ENCODE peak calls at places on chromosomes 12 and 14, in nine cellular contexts. P is uterus, D is left ventricle myocardium inferior, R is cardiac muscle cell, C is HFF-Myc, N is NT2/D1, V is transverse colon, K is endodermal cell, T is AG04449. W is an unnamed sample.

GRCh38 chr14:83827383-83827782 is 1702.6 kb upstream of the FLRT2 start:
- DNase-seq in P (no peak), C (no peak), N (peak), R (no peak), D (no peak), V (no peak), T (no peak), K (no peak), W (no peak)

GRCh38 chr14:32513571-32514009 is 184.5 kb downstream of the AKAP6 start:
- DNase-seq in N (no peak), P (no peak), T (no peak), C (no peak), K (no peak), R (peak), D (no peak), V (no peak), W (no peak)

GRCh38 chr12:109098142-109098652 is 800 bp downstream of the UNG start:
- DNase-seq in N (no peak), P (no peak), V (peak), T (no peak), K (no peak), R (peak), D (no peak), C (no peak), W (no peak)

GRCh38 chr14:97713023-97713422 is 915.8 kb downstream of the VRK1 start:
- DNase-seq in C (no peak), V (no peak), R (no peak), P (no peak), T (no peak), D (no peak), K (no peak), N (no peak), W (no peak)

GRCh38 chr14:105332352-105332874 is 17.9 kb downstream of the PACS2 start:
- DNase-seq in T (no peak), C (no peak), R (no peak), N (no peak), P (no peak), V (no peak), D (no peak), K (no peak), W (no peak)

GRCh38 chr12:72178871-72179270 is 93.3 kb upstream of the TRHDE start:
- DNase-seq in N (no peak), C (no peak), D (no peak), R (no peak), T (no peak), P (no peak), V (no peak), K (no peak), W (no peak)

GRCh38 chr12:81758421-81759214 is 532 bp downstream of the PPFIA2 start:
- DNase-seq in P (no peak), K (peak), N (peak), V (no peak), R (peak), T (no peak), C (no peak), D (peak), W (no peak)

GRCh38 chr12:47272412-47273190 is 192.8 kb upstream of the AMIGO2 start:
- DNase-seq in N (no peak), D (no peak), P (no peak), T (no peak), R (no peak), K (no peak), C (no peak), V (no peak), W (no peak)

GRCh38 chr14:90381011-90381790 is 15.6 kb upstream of the CALM1 start:
- DNase-seq in K (no peak), T (no peak), D (no peak), P (peak), R (peak), C (no peak), N (no peak), V (peak), W (no peak)

GRCh38 chr14:62957562-62957961 is 87.7 kb downstream of the KCNH5 start:
- DNase-seq in R (peak), K (no peak), D (no peak), C (peak), P (no peak), N (no peak), T (peak), V (no peak), W (peak)

GRCh38 chr12:106303202-106303820 is 778 bp downstream of the TCP11L2 start:
- DNase-seq in P (peak), R (peak), K (peak), C (no peak), V (peak), T (no peak), D (peak), N (peak), W (peak)

GRCh38 chr14:21019377-21019776 is 5.5 kb downstream of the NDRG2 start:
- DNase-seq in C (no peak), V (no peak), P (no peak), N (no peak), K (no peak), T (no peak), D (no peak), R (no peak), W (no peak)

GRCh38 chr12:108801736-108802665 is 55.4 kb downstream of the SSH1 start:
- DNase-seq in C (peak), K (peak), V (peak), D (peak), P (peak), T (no peak), R (peak), N (peak), W (peak)

GRCh38 chr14:83992857-83993256 is 1537.1 kb upstream of the FLRT2 start:
- DNase-seq in K (no peak), T (no peak), C (no peak), V (no peak), N (no peak), R (no peak), D (no peak), P (no peak), W (no peak)

GRCh38 chr12:120992989-120993388 is 14.6 kb downstream of the HNF1A start:
- DNase-seq in K (no peak), N (no peak), D (no peak), R (no peak), T (no peak), P (no peak), C (no peak), V (no peak), W (no peak)

GRCh38 chr12:42145197-42145549 is 499 bp upstream of the GXYLT1 start:
- DNase-seq in D (no peak), C (no peak), V (no peak), N (no peak), R (no peak), T (no peak), P (no peak), K (no peak), W (no peak)

GRCh38 chr14:105058521-105059034 is 6.7 kb downstream of the GPR132 start:
- DNase-seq in C (no peak), R (no peak), V (no peak), D (no peak), T (no peak), P (no peak), K (no peak), N (no peak), W (no peak)

GRCh38 chr12:12008232-12008850 is 62.4 kb upstream of the BCL2L14 start:
- DNase-seq in K (peak), C (no peak), R (peak), T (no peak), N (peak), D (no peak), V (peak), P (no peak), W (no peak)

GRCh38 chr12:32034045-32034444 is 72.6 kb upstream of the BICD1 start:
- DNase-seq in K (no peak), P (no peak), V (no peak), N (no peak), T (no peak), R (no peak), C (no peak), D (no peak), W (no peak)

GRCh38 chr14:97456958-97457357 is 659.8 kb downstream of the VRK1 start:
- DNase-seq in K (no peak), R (no peak), P (no peak), T (no peak), C (no peak), N (no peak), D (no peak), V (no peak), W (no peak)

GRCh38 chr12:67968316-67968715 is 20.9 kb upstream of the IFNG-AS1 start:
- DNase-seq in C (no peak), N (no peak), P (no peak), D (no peak), T (no peak), V (no peak), R (no peak), K (no peak), W (no peak)

GRCh38 chr12:75852143-75852542 is 179.4 kb downstream of the PHLDA1 start:
- DNase-seq in D (no peak), R (no peak), N (no peak), K (no peak), V (no peak), P (no peak), C (no peak), T (no peak), W (no peak)

GRCh38 chr14:22466520-22466919 is 122.5 kb downstream of the DAD1 start:
- DNase-seq in N (no peak), T (no peak), V (no peak), R (no peak), C (no peak), K (no peak), P (no peak), D (no peak), W (no peak)

GRCh38 chr14:101928415-101928841 is 35.9 kb upstream of the DYNC1H1 start:
- DNase-seq in V (no peak), K (no peak), D (no peak), T (no peak), R (no peak), P (no peak), N (no peak), C (no peak), W (no peak)

DNA sequence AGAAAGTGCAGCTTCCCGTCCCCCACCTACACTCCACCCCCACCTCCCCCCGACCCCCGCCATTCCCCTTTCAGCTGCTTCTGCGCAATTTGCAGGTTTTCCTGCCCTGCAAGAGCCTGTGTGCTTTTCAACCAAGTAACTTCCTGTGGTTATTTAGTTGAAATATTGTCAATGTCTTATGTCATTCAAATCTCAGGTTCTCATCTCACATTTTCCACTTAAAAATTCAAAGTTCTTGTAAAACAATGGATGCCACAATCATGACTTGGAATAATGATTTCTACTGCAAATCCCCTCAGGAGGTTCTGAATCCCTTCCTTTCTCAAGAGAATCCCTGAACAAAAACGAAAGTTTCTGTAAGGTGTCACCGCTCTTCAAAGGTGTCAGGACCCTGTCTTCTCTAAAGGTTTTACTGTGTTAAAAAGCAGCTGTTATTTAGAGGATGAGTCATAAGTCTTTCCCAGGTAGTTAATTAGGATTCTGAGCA is 31.6 kb downstream of the WBP11 start:
- DNase-seq in N (no peak), P (no peak), V (no peak), D (no peak), R (no peak), T (no peak), K (peak), C (no peak), W (no peak)
- H3K4me3 ChIP-seq in N (no peak), P (peak), V (peak), D (peak), R (peak), T (no peak), K (peak), C (peak), W (peak)

GRCh38 chr14:74571441-74571841 is 40.6 kb downstream of the LTBP2 start:
- DNase-seq in N (no peak), D (no peak), K (no peak), C (no peak), T (no peak), R (peak), P (no peak), V (no peak), W (no peak)
- H3K4me3 ChIP-seq in N (no peak), D (peak), K (no peak), C (peak), T (peak), R (no peak), P (no peak), V (no peak), W (peak)

GRCh38 chr14:61811882-61812346 is 49.7 kb downstream of the SNAPC1 start:
- DNase-seq in C (no peak), V (no peak), K (no peak), D (no peak), R (no peak), N (no peak), P (no peak), T (no peak), W (no peak)
- H3K4me3 ChIP-seq in C (peak), V (peak), K (peak), D (peak), R (peak), N (peak), P (no peak), T (peak), W (peak)

DNA sequence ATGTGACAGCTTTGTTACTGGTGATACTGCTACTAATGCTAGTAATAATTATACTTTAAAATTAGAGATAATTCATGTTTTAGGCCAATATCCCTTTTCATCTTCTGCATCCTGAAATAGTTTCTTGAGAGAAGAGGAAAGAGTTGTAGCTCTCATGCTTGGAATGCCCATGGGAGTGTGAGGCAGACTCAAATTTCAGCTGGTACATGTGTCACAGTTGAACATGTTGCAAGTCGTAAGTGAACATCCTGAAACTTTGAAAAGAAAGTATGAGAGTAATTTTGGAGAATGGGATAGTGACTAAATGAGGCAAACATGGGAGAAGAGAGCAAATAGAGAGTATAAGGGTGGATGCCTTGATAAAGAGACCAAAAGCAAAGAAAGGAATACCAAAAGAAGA is 168.0 kb downstream of the TMTC3 start:
- DNase-seq in P (no peak), C (peak), N (no peak), D (no peak), R (peak), T (peak), V (no peak), K (no peak), W (no peak)
- H3K4me3 ChIP-seq in P (no peak), C (no peak), N (no peak), D (no peak), R (no peak), T (no peak), V (no peak), K (no peak), W (no peak)

GRCh38 chr12:103667129-103667528 is 80.1 kb downstream of the STAB2 start:
- DNase-seq in T (no peak), D (no peak), C (no peak), N (no peak), K (no peak), P (no peak), V (no peak), R (no peak), W (no peak)
- H3K4me3 ChIP-seq in T (no peak), D (no peak), C (no peak), N (no peak), K (no peak), P (no peak), V (no peak), R (no peak), W (no peak)

GRCh38 chr12:1474059-1474537 is 120.3 kb downstream of the FBXL14 start:
- DNase-seq in K (peak), T (peak), P (no peak), V (no peak), C (peak), D (no peak), N (peak), R (peak), W (peak)
- H3K4me3 ChIP-seq in K (no peak), T (peak), P (no peak), V (no peak), C (peak), D (no peak), N (no peak), R (no peak), W (no peak)

DNA sequence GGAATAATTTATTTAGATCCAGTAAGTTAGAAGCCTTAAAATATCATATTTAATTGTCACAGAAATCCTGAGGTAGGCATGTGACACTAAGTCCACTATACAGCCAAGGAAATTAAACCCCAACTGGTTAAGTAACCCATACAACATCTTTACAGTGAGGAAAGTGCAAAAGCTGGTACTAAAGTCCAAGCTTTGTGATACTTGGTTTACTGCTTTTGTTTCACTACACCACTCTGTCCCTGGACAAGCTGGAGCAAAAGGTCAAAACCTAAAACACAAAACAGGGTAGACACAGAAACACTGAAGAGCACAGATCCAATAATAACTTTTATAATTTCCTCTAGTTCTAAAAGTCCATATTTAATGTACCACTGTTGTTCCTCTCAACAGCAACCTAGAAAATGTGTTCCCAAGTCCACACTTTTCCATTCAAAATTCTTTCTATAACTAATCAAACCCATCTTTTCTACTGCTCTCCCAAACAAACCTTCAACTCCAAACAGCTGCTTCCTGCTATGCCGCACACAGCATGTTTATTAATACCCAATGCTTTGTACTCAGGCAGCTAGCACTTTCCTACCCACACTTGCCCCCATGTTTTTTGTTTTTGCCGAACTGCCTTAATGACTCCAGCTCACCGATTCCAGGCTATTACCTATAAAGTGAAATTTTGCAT is 90.9 kb downstream of the MED13L start:
- DNase-seq in P (no peak), R (no peak), K (no peak), V (no peak), N (no peak), C (no peak), T (no peak), D (no peak), W (no peak)
- H3K4me3 ChIP-seq in P (no peak), R (no peak), K (no peak), V (no peak), N (no peak), C (no peak), T (no peak), D (no peak), W (no peak)